ENCODE peak calls at places on chromosome 5, in six cellular contexts. T, P, K, J, G and S are unnamed samples.

GRCh38 chr5:41925555-41925946 is 470 bp downstream of the FBXO4 start:
- DNase-seq in T (peak; percentile 39), P (no peak), K (no peak), J (no peak), G (no peak), S (peak; percentile 87)

GRCh38 chr5:151585970-151586369 is 5.2 kb downstream of the FAT2 start:
- DNase-seq in T (no peak), P (peak; percentile 69), K (no peak), J (no peak), G (no peak), S (peak; percentile 95)

GRCh38 chr5:158700231-158700996 is 399.3 kb downstream of the EBF1 start:
- DNase-seq in T (no peak), P (no peak), K (no peak), J (no peak), G (no peak), S (no peak)

GRCh38 chr5:180632768-180633167 is 16.6 kb downstream of the FLT4 start:
- DNase-seq in T (no peak), P (no peak), K (no peak), J (no peak), G (no peak), S (no peak)

GRCh38 chr5:76642390-76643040 is 19.3 kb upstream of the F2RL2 start:
- DNase-seq in T (no peak), P (no peak), K (no peak), J (no peak), G (no peak), S (no peak)

GRCh38 chr5:174511711-174512253 is 212.6 kb upstream of the MSX2 start:
- DNase-seq in T (peak; percentile 19), P (no peak), K (no peak), J (no peak), G (no peak), S (no peak)

GRCh38 chr5:82277987-82278710 is at the start of gene RPS23:
- DNase-seq in T (peak; percentile 86), P (peak; percentile 88), K (peak; percentile 90), J (peak; percentile 84), G (peak; percentile 92), S (peak; percentile 90)

GRCh38 chr5:139696894-139697658 is 48.9 kb downstream of the CXXC5 start:
- DNase-seq in T (peak; percentile 70), P (no peak), K (peak; percentile 86), J (no peak), G (peak; percentile 59), S (peak; percentile 94)

GRCh38 chr5:7419846-7420245 is 23.9 kb downstream of the ADCY2 start:
- DNase-seq in T (no peak), P (no peak), K (no peak), J (no peak), G (no peak), S (no peak)

GRCh38 chr5:7422262-7422661 is 26.3 kb downstream of the ADCY2 start:
- DNase-seq in T (no peak), P (no peak), K (no peak), J (no peak), G (no peak), S (no peak)

GRCh38 chr5:7425830-7426229 is 29.9 kb downstream of the ADCY2 start:
- DNase-seq in T (no peak), P (no peak), K (no peak), J (no peak), G (no peak), S (peak; percentile 28)

GRCh38 chr5:7420506-7421280 is 24.8 kb downstream of the ADCY2 start:
- DNase-seq in T (no peak), P (no peak), K (no peak), J (no peak), G (no peak), S (no peak)

DNA sequence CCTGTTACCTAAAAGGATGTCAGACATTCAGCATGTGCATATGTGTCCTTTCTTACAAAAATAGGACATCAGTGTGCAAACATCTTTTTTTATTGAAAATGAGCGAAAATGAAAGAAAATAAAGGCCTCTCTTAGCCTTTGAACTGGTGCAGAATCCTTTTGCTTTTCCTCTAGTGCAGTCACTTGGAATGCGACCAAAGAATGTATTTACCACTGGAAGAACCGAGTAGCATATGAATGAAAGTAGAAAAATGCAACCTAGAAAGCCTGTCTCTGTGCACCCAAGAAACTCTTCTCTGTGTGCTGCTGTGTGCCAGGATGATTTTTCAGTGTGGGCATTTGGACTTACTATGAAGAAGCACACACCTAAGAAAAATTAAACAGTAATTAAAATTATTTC is 26.8 kb downstream of the ADCY2 start:
- DNase-seq in T (no peak), P (no peak), K (no peak), J (no peak), G (no peak), S (no peak)
- H3K4me3 ChIP-seq in T (no peak overlapping the region), P (no peak overlapping the region), K (no peak overlapping the region), J (no peak overlapping the region), G (no peak overlapping the region), S (no peak overlapping the region)

GRCh38 chr5:108736855-108737254 is 10.8 kb upstream of the FER start:
- DNase-seq in T (no peak), P (no peak), K (no peak), J (no peak), G (no peak), S (no peak)

GRCh38 chr5:108730617-108731340 is 16.9 kb upstream of the FER start:
- DNase-seq in T (no peak), P (no peak), K (no peak), J (no peak), G (no peak), S (no peak)

GRCh38 chr5:108739906-108740305 is 7.8 kb upstream of the FER start:
- DNase-seq in T (no peak), P (no peak), K (no peak), J (no peak), G (no peak), S (no peak)

GRCh38 chr5:108739376-108739775 is 8.3 kb upstream of the FER start:
- DNase-seq in T (no peak), P (no peak), K (no peak), J (no peak), G (no peak), S (no peak)

DNA sequence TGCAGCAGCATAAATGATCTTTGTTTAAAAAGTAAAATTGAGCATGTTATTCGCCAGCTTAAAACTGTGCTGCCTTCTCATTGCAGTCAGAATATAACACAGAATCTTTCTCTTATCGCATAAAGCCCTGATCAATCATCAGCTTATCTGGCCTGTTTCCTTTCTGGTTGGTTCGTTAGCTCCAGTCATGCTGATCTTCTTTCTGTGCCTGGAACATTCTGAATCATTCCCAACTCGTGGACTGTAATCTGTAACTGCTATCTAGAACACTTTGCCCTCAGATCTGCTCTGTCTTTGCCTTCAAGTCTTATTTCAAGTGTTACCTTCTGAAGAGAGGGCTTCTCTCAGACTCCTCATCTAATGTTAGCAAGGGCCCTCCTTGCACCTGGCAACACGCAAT is 11.9 kb upstream of the FER start:
- DNase-seq in T (no peak), P (no peak), K (no peak), J (no peak), G (no peak), S (no peak)
- TF ChIP-seq POLR2A in T (no peak), P (no peak), K (no peak), J (no peak), G (peak; percentile 12), S (no peak)

GRCh38 chr5:33032161-33033085 is 321.3 kb downstream of the NPR3 start:
- DNase-seq in T (no peak), P (no peak), K (no peak), J (no peak), G (no peak), S (no peak)
- H3K4me3 ChIP-seq in T (no peak overlapping the region), P (no peak overlapping the region), K (no peak overlapping the region), J (no peak overlapping the region), G (no peak overlapping the region), S (no peak overlapping the region)

GRCh38 chr5:61301820-61302563 is 30.1 kb upstream of the ZSWIM6 start:
- DNase-seq in T (peak; percentile 98), P (peak; percentile 61), K (no peak), J (peak; percentile 82), G (peak; percentile 66), S (peak; percentile 47)
- TF ChIP-seq POLR2A in T (peak; percentile 51), P (no peak), K (no peak), J (no peak), G (peak; percentile 13), S (no peak)

GRCh38 chr5:120624021-120624563 is 160.0 kb downstream of the PRR16 start:
- DNase-seq in T (no peak), P (no peak), K (no peak), J (no peak), G (no peak), S (no peak)
- H3K4me3 ChIP-seq in T (no peak overlapping the region), P (no peak overlapping the region), K (no peak overlapping the region), J (no peak overlapping the region), G (no peak overlapping the region), S (no peak overlapping the region)

DNA sequence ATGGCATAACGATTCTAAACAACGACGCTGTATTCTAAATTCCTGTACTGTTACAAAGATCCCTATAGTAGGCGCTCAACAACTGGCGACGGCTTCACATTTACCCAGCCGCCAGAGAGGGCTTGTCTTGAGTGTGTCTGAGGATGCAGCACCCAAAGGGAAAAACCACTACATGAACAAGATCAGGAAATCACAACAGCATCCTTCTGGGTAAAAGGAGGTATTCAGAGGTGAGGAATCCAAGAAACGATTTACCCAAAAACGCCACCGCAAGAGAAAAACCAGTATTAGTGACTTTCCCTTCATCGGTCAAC is 711 bp downstream of the TTC33 start:
- DNase-seq in T (peak; percentile 66), P (no peak), K (peak; percentile 57), J (peak; percentile 59), G (peak; percentile 79), S (peak; percentile 75)
- TF ChIP-seq POLR2A in T (no peak), P (no peak), K (no peak), J (no peak), G (no peak), S (no peak)